ENCODE peak calls at places on chromosomes 12 and 14, in six cellular contexts. I, A, N, U, R and E are unnamed samples.

GRCh38 chr12:123062682-123063426 is 82.4 kb downstream of the ARL6IP4 start:
- DNase-seq in U (peak), A (peak), R (peak), N (no peak), I (peak), E (peak)

GRCh38 chr12:29589271-29589670 is 91.8 kb upstream of the OVCH1 start:
- DNase-seq in N (no peak), R (no peak), A (no peak), I (no peak), U (no peak), E (no peak)

GRCh38 chr12:106359620-106360399 is 2.3 kb downstream of the POLR3B start:
- DNase-seq in I (no peak), R (no peak), U (no peak), A (no peak), N (no peak), E (no peak)

GRCh38 chr12:101485015-101485414 is 9.9 kb downstream of the SPIC start:
- DNase-seq in U (no peak), R (peak), I (no peak), A (no peak), N (no peak), E (no peak)

GRCh38 chr12:26678697-26679660 is 154.0 kb downstream of the ITPR2 start:
- DNase-seq in U (peak), R (peak), N (peak), A (no peak), I (no peak), E (peak)

GRCh38 chr12:65695077-65695865 is 129.0 kb upstream of the HMGA2 start:
- DNase-seq in U (peak), N (no peak), A (peak), R (peak), I (peak), E (peak)

GRCh38 chr12:54021432-54022013 is 6.7 kb upstream of the HOXC6 start:
- DNase-seq in A (no peak), I (no peak), R (peak), U (no peak), N (peak), E (peak)

GRCh38 chr12:78392918-78393317 is 471.7 kb upstream of the SYT1 start:
- DNase-seq in I (no peak), R (peak), U (peak), N (no peak), A (peak), E (no peak)

GRCh38 chr14:54253195-54253947 is 143.4 kb upstream of the CDKN3 start:
- DNase-seq in A (peak), N (no peak), I (no peak), U (peak), R (peak), E (peak)

GRCh38 chr12:103748875-103749274 is 92.2 kb downstream of the NT5DC3 start:
- DNase-seq in A (no peak), U (no peak), I (no peak), R (no peak), N (no peak), E (no peak)

GRCh38 chr12:40946612-40947194 is 241.4 kb upstream of the PDZRN4 start:
- DNase-seq in R (peak), U (peak), A (peak), N (peak), I (peak), E (no peak)

GRCh38 chr12:57902371-57903042 is 38.9 kb upstream of the ATP23 start:
- DNase-seq in A (peak), I (no peak), N (no peak), U (no peak), R (peak), E (no peak)

GRCh38 chr12:69657376-69658137 is 41.5 kb downstream of the BEST3 start:
- DNase-seq in R (no peak), I (no peak), N (no peak), A (peak), U (no peak), E (no peak)

GRCh38 chr12:24200013-24200412 is 250.5 kb upstream of the SOX5 start:
- DNase-seq in A (no peak), I (no peak), R (no peak), N (no peak), U (no peak), E (no peak)

GRCh38 chr12:88179436-88180014 is 37.4 kb downstream of the TMTC3 start:
- DNase-seq in U (no peak), A (no peak), I (no peak), R (no peak), N (no peak), E (no peak)

GRCh38 chr12:102407776-102408486 is 72.4 kb downstream of the IGF1 start:
- DNase-seq in R (peak), A (no peak), I (no peak), U (no peak), N (no peak), E (no peak)

GRCh38 chr12:107225626-107226025 is 132.3 kb upstream of the CRY1 start:
- DNase-seq in A (peak), U (peak), R (peak), N (peak), I (no peak), E (no peak)

GRCh38 chr14:67418368-67419174 is 6.6 kb upstream of the PLEK2 start:
- DNase-seq in R (no peak), N (no peak), I (peak), A (peak), U (peak), E (peak)

GRCh38 chr12:6965714-6966113 is 4.8 kb downstream of the PHB2 start:
- DNase-seq in R (no peak), A (no peak), U (no peak), N (no peak), I (no peak), E (no peak)

GRCh38 chr12:6966351-6966750 is 4.1 kb downstream of the PHB2 start:
- DNase-seq in N (no peak), I (no peak), R (no peak), A (no peak), U (no peak), E (no peak)

GRCh38 chr12:6970096-6970527 is 352 bp downstream of the PHB2 start:
- DNase-seq in I (no peak), U (no peak), A (no peak), N (no peak), R (no peak), E (peak)

GRCh38 chr12:6967548-6968100 is 2.8 kb downstream of the PHB2 start:
- DNase-seq in A (no peak), N (no peak), I (peak), U (no peak), R (no peak), E (no peak)

GRCh38 chr12:6968426-6968825 is 2.0 kb downstream of the PHB2 start:
- DNase-seq in R (no peak), A (no peak), N (no peak), I (no peak), U (no peak), E (no peak)
- H3K4me3 ChIP-seq in R (peak), A (no peak), N (no peak), I (no peak), U (peak), E (no peak)

GRCh38 chr12:49960474-49961110 is 1.1 kb upstream of the AQP5 start:
- DNase-seq in R (no peak), U (no peak), I (no peak), A (no peak), N (no peak), E (no peak)
- H3K4me3 ChIP-seq in R (no peak), U (no peak), I (no peak), A (no peak), N (peak), E (no peak)

GRCh38 chr12:67388331-67389163 is 119.4 kb downstream of the CAND1 start:
- DNase-seq in R (no peak), N (peak), U (peak), A (no peak), I (no peak), E (no peak)
- H3K4me3 ChIP-seq in R (no peak), N (no peak), U (no peak), A (no peak), I (no peak), E (no peak)

GRCh38 chr14:91218041-91218440 is 26.5 kb downstream of the GPR68 start:
- DNase-seq in I (no peak), A (no peak), R (no peak), N (no peak), U (no peak), E (no peak)

GRCh38 chr14:91219505-91220389 is 24.8 kb downstream of the GPR68 start:
- DNase-seq in U (no peak), N (no peak), R (no peak), I (no peak), A (no peak), E (no peak)

GRCh38 chr14:91220581-91221000 is 23.9 kb downstream of the GPR68 start:
- DNase-seq in I (no peak), N (no peak), R (no peak), U (no peak), A (no peak), E (peak)

GRCh38 chr14:91223028-91223783 is 21.3 kb downstream of the GPR68 start:
- DNase-seq in R (no peak), A (no peak), N (no peak), U (no peak), I (peak), E (no peak)

GRCh38 chr14:91221270-91221669 is 23.2 kb downstream of the GPR68 start:
- DNase-seq in A (no peak), I (no peak), U (no peak), R (no peak), N (no peak), E (no peak)
- H3K4me3 ChIP-seq in A (no peak), I (no peak), U (no peak), R (no peak), N (no peak), E (no peak)

DNA sequence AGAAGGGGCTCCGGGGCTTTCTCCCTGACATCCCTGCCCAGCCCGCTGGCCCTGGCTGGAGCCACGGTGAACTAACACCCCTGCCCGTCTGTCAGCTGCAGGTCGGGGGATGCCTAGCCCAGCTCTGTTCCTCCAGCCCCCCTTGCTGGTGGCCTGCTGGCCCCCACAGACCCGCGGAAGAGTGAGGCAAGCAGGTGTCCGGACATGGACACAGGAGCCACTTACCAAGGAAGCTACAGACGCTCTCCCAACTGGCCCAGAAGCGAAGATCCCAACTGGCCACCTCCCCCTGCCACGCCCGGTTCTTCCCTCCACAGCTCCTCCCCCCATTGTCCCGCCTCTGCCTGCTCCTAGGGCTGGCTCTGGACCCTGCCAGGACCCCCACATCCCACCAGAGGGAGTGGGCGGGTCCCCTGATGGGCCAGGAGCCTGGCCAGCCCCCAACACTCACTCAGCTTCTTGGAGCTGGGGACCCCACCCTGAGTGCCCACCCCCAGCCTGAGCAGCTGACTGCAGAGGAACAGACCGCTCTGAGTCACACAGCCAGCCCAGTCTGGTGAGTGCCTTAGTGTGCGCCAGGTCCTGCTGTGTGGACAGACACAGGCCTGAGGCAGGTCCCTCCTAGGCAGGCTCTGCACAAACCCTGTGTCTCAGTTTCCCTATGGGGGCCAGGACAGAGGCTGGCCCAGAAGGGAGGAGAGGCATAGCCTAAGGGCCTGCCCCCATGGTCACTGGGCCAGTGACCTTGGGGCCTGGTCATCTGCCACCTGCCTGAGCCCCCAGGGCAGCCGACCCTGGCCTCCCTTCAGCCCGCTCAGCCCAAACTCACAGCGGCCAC is 7.7 kb downstream of the AHNAK2 start:
- DNase-seq in R (peak), I (no peak), U (peak), N (peak), A (peak), E (peak)
- H3K4me3 ChIP-seq in R (peak), I (no peak), U (peak), N (no peak), A (peak), E (no peak)

GRCh38 chr12:10749700-10750384 is 26.7 kb upstream of the YBX3 start:
- DNase-seq in A (peak), N (peak), U (peak), I (peak), R (peak), E (peak)
- H3K4me3 ChIP-seq in A (peak), N (no peak), U (peak), I (no peak), R (peak), E (peak)

DNA sequence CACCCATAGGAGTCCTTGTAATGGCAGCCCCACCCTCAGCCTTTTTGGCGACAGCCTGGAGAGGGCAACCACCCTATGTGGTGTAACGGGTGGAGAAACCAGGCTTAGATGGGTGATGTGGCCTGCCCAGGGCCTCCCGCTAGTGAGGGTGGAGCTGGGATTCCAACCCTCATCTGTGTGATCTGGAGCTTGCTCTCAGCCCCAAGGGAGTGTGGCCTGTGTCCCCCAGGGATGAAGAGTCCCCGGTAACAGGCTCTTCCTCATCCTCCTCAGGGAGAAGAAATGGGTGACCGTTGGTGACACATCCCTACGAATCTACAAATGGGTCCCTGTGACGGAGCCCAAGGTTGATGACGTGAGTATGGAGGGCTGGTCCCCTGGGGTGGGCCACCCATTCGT is 8.7 kb downstream of the BCL7A start:
- DNase-seq in A (no peak), U (no peak), I (no peak), N (no peak), R (no peak), E (no peak)
- H3K4me3 ChIP-seq in A (no peak), U (no peak), I (no peak), N (no peak), R (no peak), E (no peak)

DNA sequence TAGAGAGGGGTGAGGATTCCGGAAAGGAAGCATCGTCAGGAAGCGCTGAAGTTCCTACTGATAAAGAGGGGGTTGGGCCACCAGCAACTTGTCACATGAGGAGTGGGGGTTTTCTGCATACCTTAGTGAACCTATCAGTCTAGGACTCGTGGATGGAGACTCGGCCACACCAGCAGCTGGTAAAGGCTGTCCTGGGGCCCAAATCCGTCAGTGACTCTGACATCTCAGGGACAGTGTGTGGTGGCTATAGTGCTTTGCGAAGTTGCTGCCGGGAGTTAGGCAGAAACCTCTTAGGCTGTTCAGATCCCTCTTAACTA is 16.4 kb downstream of the RNASE2 start:
- DNase-seq in I (no peak), U (no peak), R (no peak), N (no peak), A (no peak), E (no peak)
- H3K4me3 ChIP-seq in I (no peak), U (peak), R (peak), N (peak), A (peak), E (peak)